ENCODE peak calls at places on chromosomes 13 and 19, in five cellular contexts. D is NCI-H1105, C is neural crest cell, O is NCI-H1092 treated with DMSO at 0.1 percent for 48 hours, A is T-helper 17 cell. Z is an unnamed sample.

GRCh38 chr13:40275636-40276035 is 390.8 kb downstream of the FOXO1 start:
- DNase-seq in D (no peak), C (no peak), O (no peak), A (no peak), Z (no peak)

GRCh38 chr13:94641432-94641941 is 39.8 kb downstream of the GPR180 start:
- DNase-seq in D (peak), C (no peak), O (peak), A (no peak), Z (no peak)

GRCh38 chr13:91236942-91237341 is 110.5 kb upstream of the MIR17HG start:
- DNase-seq in D (no peak), C (no peak), O (no peak), A (no peak), Z (no peak)

GRCh38 chr19:55492362-55492944 is 4.2 kb downstream of the SSC5D start:
- DNase-seq in D (peak), C (no peak), O (peak), A (no peak), Z (peak)

GRCh38 chr13:90233933-90234672 is 1113.4 kb upstream of the MIR17HG start:
- DNase-seq in D (no peak), C (no peak), O (no peak), A (no peak), Z (no peak)

GRCh38 chr19:533485-534058 is 2.0 kb downstream of the CDC34 start:
- DNase-seq in D (no peak), C (no peak), O (no peak), A (no peak), Z (no peak)

GRCh38 chr19:9914315-9915207 is 21.8 kb downstream of the OLFM2 start:
- DNase-seq in D (no peak), C (peak), O (peak), A (peak), Z (peak)

GRCh38 chr19:13089139-13089856 is 13.4 kb downstream of the LYL1 start:
- DNase-seq in D (no peak), C (no peak), O (no peak), A (no peak), Z (peak)

GRCh38 chr13:73096173-73097117 is 37.6 kb downstream of the KLF5 start:
- DNase-seq in D (no peak), C (no peak), O (no peak), A (no peak), Z (no peak)

GRCh38 chr13:23160241-23161175 is 20.3 kb upstream of the SGCG start:
- DNase-seq in D (no peak), C (peak), O (no peak), A (no peak), Z (no peak)

GRCh38 chr13:36130542-36131214 is 504 bp downstream of the DCLK1 start:
- DNase-seq in D (peak), C (peak), O (peak), A (no peak), Z (no peak)

GRCh38 chr19:12884926-12885748 is 1.9 kb downstream of the KLF1 start:
- DNase-seq in D (no peak), C (peak), O (peak), A (peak), Z (peak)

GRCh38 chr19:27935669-27936068 is 1277.3 kb downstream of the UQCRFS1 start:
- DNase-seq in D (no peak), C (no peak), O (no peak), A (no peak), Z (no peak)

GRCh38 chr19:29687244-29687896 is 22.1 kb downstream of the PLEKHF1 start:
- DNase-seq in D (no peak), C (no peak), O (no peak), A (no peak), Z (no peak)

GRCh38 chr13:105573134-105573533 is 962.3 kb downstream of the EFNB2 start:
- DNase-seq in D (no peak), C (no peak), O (no peak), A (no peak), Z (no peak)

GRCh38 chr19:16829822-16830289 is 658 bp downstream of the SIN3B start:
- DNase-seq in D (no peak), C (no peak), O (no peak), A (no peak), Z (no peak)

GRCh38 chr13:31011193-31011860 is 78.9 kb downstream of the TEX26 start:
- DNase-seq in D (no peak), C (no peak), O (no peak), A (no peak), Z (peak)

GRCh38 chr19:21566073-21566472 is 60.7 kb downstream of the ZNF429 start:
- DNase-seq in D (no peak), C (no peak), O (no peak), A (no peak), Z (no peak)

GRCh38 chr19:42563352-42564210 is 31.1 kb downstream of the CEACAM8 start:
- DNase-seq in D (peak), C (peak), O (peak), A (no peak), Z (peak)

GRCh38 chr13:114130131-114130707 is 2.2 kb downstream of the RASA3 start:
- DNase-seq in D (no peak), C (no peak), O (no peak), A (no peak), Z (no peak)

GRCh38 chr13:54373211-54373610 is 1344.6 kb downstream of the OLFM4 start:
- DNase-seq in D (no peak), C (no peak), O (no peak), A (no peak), Z (no peak)

GRCh38 chr13:25300861-25301346 is 521 bp upstream of the NUP58 start:
- DNase-seq in D (no peak), C (no peak), O (no peak), A (no peak), Z (no peak)

GRCh38 chr19:40466219-40467006 is at the start of gene SPTBN4:
- DNase-seq in D (no peak), C (no peak), O (no peak), A (no peak), Z (no peak)

GRCh38 chr19:12994701-12995595 is at the start of gene NFIX:
- DNase-seq in D (no peak), C (no peak), O (no peak), A (peak), Z (peak)

GRCh38 chr13:74796126-74796643 is 662.0 kb upstream of the KLF12 start:
- DNase-seq in D (no peak), C (no peak), O (no peak), A (no peak), Z (no peak)

GRCh38 chr13:21637296-21637695 is 33.3 kb upstream of the MICU2 start:
- DNase-seq in D (peak), C (no peak), O (peak), A (no peak), Z (peak)

GRCh38 chr13:44271915-44272341 is 101.7 kb upstream of the SERP2 start:
- DNase-seq in D (no peak), C (no peak), O (no peak), A (no peak), Z (no peak)

GRCh38 chr13:30334663-30335386 is 27.5 kb upstream of the KATNAL1 start:
- DNase-seq in D (peak), C (peak), O (peak), A (no peak), Z (no peak)

GRCh38 chr19:13920940-13921744 is 15.1 kb downstream of the CC2D1A start:
- DNase-seq in D (no peak), C (no peak), O (no peak), A (no peak), Z (no peak)

GRCh38 chr19:13830761-13831481 is 35.7 kb downstream of the ZSWIM4 start:
- DNase-seq in D (no peak), C (no peak), O (no peak), A (no peak), Z (no peak)

GRCh38 chr19:16351133-16351809 is 26.6 kb downstream of the KLF2 start:
- DNase-seq in D (no peak), C (no peak), O (no peak), A (no peak), Z (no peak)

Z was measured in NCI-H1436.